ENCODE peak calls at places on chromosomes 2 and 18, in seven cellular contexts. Z, A, S, M, N, P and E are unnamed samples.

GRCh38 chr2:206023183-206023582 is 62.8 kb downstream of the INO80D start:
- DNase-seq in M (no peak), A (no peak), Z (no peak), P (no peak), S (peak; percentile 25), N (no peak), E (no peak)

GRCh38 chr2:3162442-3163077 is 215.1 kb downstream of the EIPR1 start:
- DNase-seq in A (no peak), M (no peak), P (no peak), N (peak; percentile 1), Z (no peak), S (no peak), E (no peak)

GRCh38 chr2:84939426-84940087 is 31.4 kb upstream of the KCMF1 start:
- DNase-seq in S (no peak), N (no peak), Z (no peak), A (peak; percentile 89), P (no peak), M (no peak), E (no peak)

GRCh38 chr2:1715184-1716012 is 28.9 kb downstream of the PXDN start:
- DNase-seq in Z (no peak), P (no peak), M (no peak), A (no peak), S (peak; percentile 59), N (no peak), E (peak; percentile 62)

GRCh38 chr2:158290225-158290624 is 166.3 kb downstream of the CCDC148 start:
- DNase-seq in Z (no peak), P (no peak), A (no peak), M (no peak), S (no peak), N (no peak), E (no peak)

GRCh38 chr2:190941571-190941970 is 61.0 kb downstream of the GLS start:
- DNase-seq in A (no peak), S (no peak), N (no peak), P (no peak), M (no peak), Z (no peak), E (no peak)

GRCh38 chr18:50429207-50429948 is 54.5 kb downstream of the SKA1 start:
- DNase-seq in N (no peak), Z (no peak), P (no peak), M (no peak), A (no peak), S (peak; percentile 63), E (peak; percentile 13)

GRCh38 chr2:239057533-239057932 is 209.6 kb downstream of the TWIST2 start:
- DNase-seq in P (no peak), S (peak; percentile 54), Z (no peak), A (no peak), N (no peak), M (no peak), E (no peak)

GRCh38 chr2:20925265-20925889 is 102.5 kb upstream of the LDAH start:
- DNase-seq in P (no peak), N (no peak), A (no peak), M (no peak), S (no peak), Z (no peak), E (peak; percentile 35)